ENCODE peak calls at places on chromosomes 5 and 9, in seven cellular contexts. W is heart right ventricle, Q is adrenal gland, S is hippocampal formation, G is NCI-H1694, U is SJSA1, N is amygdala. M is an unnamed sample.

GRCh38 chr5:431001-431710 is 11.8 kb upstream of the EXOC3 start:
- DNase-seq in W (peak), Q (peak), S (no peak), G (peak), U (peak), N (no peak), M (peak)

GRCh38 chr5:43772601-43773031 is 169.6 kb downstream of the NNT start:
- DNase-seq in W (no peak), Q (no peak), S (no peak), G (no peak), U (no peak), N (no peak), M (peak)

GRCh38 chr5:16791036-16791705 is 144.9 kb downstream of the MYO10 start:
- DNase-seq in W (no peak), Q (no peak), S (peak), G (peak), U (no peak), N (no peak), M (peak)

GRCh38 chr5:159657766-159658165 is 258.5 kb upstream of the ADRA1B start:
- DNase-seq in W (no peak), Q (no peak), S (no peak), G (peak), U (no peak), N (no peak), M (no peak)

GRCh38 chr9:131257266-131258025 is 18.9 kb downstream of the FAM78A start:
- DNase-seq in W (no peak), Q (no peak), S (no peak), G (no peak), U (no peak), N (no peak), M (no peak)

GRCh38 chr5:14220642-14221041 is 77.5 kb downstream of the TRIO start:
- DNase-seq in W (no peak), Q (no peak), S (no peak), G (no peak), U (no peak), N (no peak), M (no peak)

GRCh38 chr5:6449465-6450158 is 953 bp downstream of the UBE2QL1 start:
- DNase-seq in W (no peak), Q (no peak), S (no peak), G (no peak), U (peak), N (no peak), M (no peak)

GRCh38 chr9:21155501-21155900 is 11.0 kb downstream of the IFNA21 start:
- DNase-seq in W (no peak), Q (no peak), S (no peak), G (no peak), U (no peak), N (no peak), M (no peak)

GRCh38 chr5:58294598-58295298 is 165.1 kb downstream of the PLK2 start:
- DNase-seq in W (no peak), Q (no peak), S (no peak), G (no peak), U (no peak), N (no peak), M (no peak)

GRCh38 chr9:87836951-87837715 is 45.5 kb upstream of the SPATA31E1 start:
- DNase-seq in W (no peak), Q (no peak), S (peak), G (no peak), U (no peak), N (no peak), M (no peak)

GRCh38 chr5:80806929-80807328 is 152.1 kb upstream of the DHFR start:
- DNase-seq in W (no peak), Q (no peak), S (no peak), G (no peak), U (no peak), N (no peak), M (no peak)

GRCh38 chr5:124377386-124377785 is 369.1 kb downstream of the ZNF608 start:
- DNase-seq in W (no peak), Q (no peak), S (no peak), G (no peak), U (no peak), N (no peak), M (no peak)

M was measured in NCI-H446.